ENCODE peak calls at places on chromosomes 4 and X, in four cellular contexts. Q is suprapubic skin, D is GM10248, V is fibroblast of mammary gland. L is an unnamed sample.

GRCh38 chrX:100658936-100659335 is 14.9 kb downstream of the SRPX2 start:
- DNase-seq in Q (no peak), D (no peak), V (no peak), L (no peak)

GRCh38 chr4:136097676-136098075 is 1434.6 kb downstream of the PCDH18 start:
- DNase-seq in V (no peak), D (no peak), Q (no peak), L (no peak)

GRCh38 chr4:75844151-75844662 is 58.0 kb downstream of the PPEF2 start:
- DNase-seq in D (no peak), V (peak), Q (no peak), L (peak)

GRCh38 chrX:116239944-116240391 is 69.4 kb downstream of the AGTR2 start:
- DNase-seq in D (no peak), V (peak), Q (no peak), L (peak)

GRCh38 chrX:109696146-109696740 is 36.8 kb downstream of the ACSL4 start:
- DNase-seq in V (no peak), Q (no peak), D (no peak), L (no peak)

GRCh38 chrX:153190384-153190783 is 11.3 kb downstream of the MAGEA1 start:
- DNase-seq in D (no peak), V (no peak), Q (no peak), L (no peak)

GRCh38 chr4:123651127-123651526 is 254.5 kb downstream of the SPRY1 start:
- DNase-seq in D (no peak), Q (no peak), V (no peak), L (peak)

GRCh38 chr4:112119358-112119783 is 25.9 kb upstream of the FAM241A start:
- DNase-seq in D (peak), Q (no peak), V (no peak), L (no peak)

GRCh38 chr4:12932203-12932788 is 551.8 kb downstream of the RAB28 start:
- DNase-seq in D (no peak), V (no peak), Q (no peak), L (no peak)

GRCh38 chr4:163755013-163755412 is 260.5 kb downstream of the TMA16 start:
- DNase-seq in Q (no peak), V (peak), D (peak), L (peak)

GRCh38 chr4:16227462-16227868 is 1.2 kb upstream of the TAPT1 start:
- DNase-seq in V (peak), D (no peak), Q (peak), L (no peak)

DNA sequence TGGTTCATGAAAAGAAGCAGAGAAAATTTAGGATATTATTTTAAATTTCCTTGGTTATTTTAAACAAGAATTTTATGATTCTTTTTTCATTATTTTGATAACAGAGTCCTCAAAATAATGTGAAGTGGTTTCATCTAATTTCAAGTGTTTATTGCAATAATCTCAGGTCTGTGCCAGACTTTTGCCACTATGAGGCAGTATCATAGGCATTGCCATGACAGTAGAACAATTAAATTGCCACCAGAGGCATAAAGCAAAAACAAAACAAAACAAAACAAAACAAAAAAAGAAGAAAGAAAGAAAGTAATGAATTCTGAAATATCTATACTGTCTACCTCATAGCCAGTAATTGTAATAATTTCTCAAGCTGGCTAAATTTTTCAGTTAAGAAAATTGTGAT is 739.2 kb downstream of the KCTD8 start:
- DNase-seq in V (no peak), Q (no peak), D (no peak), L (no peak)
- TF ChIP-seq CTCF in V (no peak), Q (no peak), D (no peak), L (no peak)

GRCh38 chr4:47690611-47691010 is 147.3 kb downstream of the CORIN start:
- DNase-seq in D (no peak), V (no peak), Q (no peak), L (no peak)
- TF ChIP-seq CTCF in D (no peak), V (no peak), Q (no peak), L (no peak)

GRCh38 chr4:140152015-140152703 is 1.8 kb downstream of the MAML3 start:
- DNase-seq in V (no peak), Q (peak), D (peak), L (peak)
- TF ChIP-seq CTCF in V (no peak), Q (peak), D (no peak), L (peak)

DNA sequence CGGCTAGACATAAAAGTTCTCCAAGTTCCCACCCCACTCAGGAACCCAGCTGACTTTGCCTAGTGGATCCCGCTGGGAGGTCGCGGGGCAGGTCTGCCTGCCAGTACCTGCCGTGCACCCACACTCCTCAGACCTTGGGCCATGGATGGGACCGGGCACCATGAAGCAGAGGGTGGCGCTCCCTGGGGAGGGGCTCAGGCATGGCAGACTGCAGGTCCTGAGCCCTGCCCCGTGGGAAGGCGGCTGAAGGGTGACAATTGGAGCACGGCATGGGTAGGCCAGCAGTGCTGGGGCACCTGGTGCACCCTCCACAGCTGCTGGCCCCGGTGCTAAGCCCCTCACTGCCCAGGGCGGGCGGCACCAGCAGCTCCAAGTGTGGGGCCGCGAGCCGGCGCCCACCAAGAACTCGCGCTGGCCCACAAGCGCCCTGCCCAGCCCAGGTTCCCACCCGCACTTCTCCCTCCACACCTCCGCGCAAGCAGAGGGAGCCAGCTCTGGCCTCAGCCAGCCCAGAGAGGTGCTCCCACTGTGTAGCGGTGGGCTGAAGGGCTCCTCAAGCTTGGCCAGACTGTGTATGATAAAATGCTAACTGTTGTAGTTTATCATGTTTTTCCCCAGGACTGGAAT is 63.1 kb downstream of the UGT2A2 start:
- DNase-seq in V (no peak), Q (no peak), D (no peak), L (no peak)
- TF ChIP-seq CTCF in V (no peak), Q (no peak), D (no peak), L (no peak)

DNA sequence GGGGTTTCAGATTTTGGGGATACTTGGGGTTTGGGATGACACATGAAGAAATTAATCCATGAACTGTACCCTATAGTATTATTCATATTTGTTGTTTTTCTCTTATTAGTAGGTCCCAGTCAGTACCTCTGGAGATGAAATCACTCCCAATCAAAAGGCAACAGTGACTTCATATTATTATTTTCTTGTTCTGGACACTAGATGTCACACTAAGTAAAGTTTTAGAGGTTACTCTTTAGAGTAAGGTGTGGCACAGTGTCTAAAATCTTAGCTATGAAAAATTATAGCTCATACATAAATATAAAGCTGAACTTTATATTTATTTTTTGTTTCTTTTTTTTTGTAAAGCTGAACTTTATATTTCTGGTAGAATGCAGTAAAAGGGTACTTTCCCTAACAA is 35.1 kb downstream of the FAM114A1 start:
- DNase-seq in D (peak), Q (no peak), V (peak), L (no peak)
- TF ChIP-seq CTCF in D (peak), Q (no peak), V (no peak), L (no peak)

L was measured in foreskin fibroblast.